ENCODE peak calls at places on chromosomes 16 and 17, in seven cellular contexts. E, R, J, G, X, H and B are unnamed samples.

GRCh38 chr17:35740997-35741931 is 9.8 kb downstream of the RASL10B start:
- DNase-seq in H (no peak), R (peak), G (no peak), J (no peak), E (no peak), X (no peak), B (no peak)

GRCh38 chr17:77821114-77821513 is 137.4 kb upstream of the TNRC6C start:
- DNase-seq in G (no peak), R (peak), J (no peak), H (no peak), X (no peak), E (no peak), B (no peak)

GRCh38 chr17:29918922-29919856 is 10.8 kb downstream of the SSH2 start:
- DNase-seq in E (no peak), G (peak), H (no peak), J (no peak), R (no peak), X (no peak), B (no peak)

GRCh38 chr17:15289285-15290185 is 24.4 kb upstream of the PMP22 start:
- DNase-seq in E (no peak), G (peak), X (no peak), J (no peak), H (no peak), R (no peak), B (no peak)

GRCh38 chr17:59361916-59362810 is 30.7 kb downstream of the YPEL2 start:
- DNase-seq in G (peak), J (no peak), E (peak), H (peak), X (peak), R (peak), B (no peak)

GRCh38 chr17:15384142-15384803 is 42.9 kb upstream of the TEKT3 start:
- DNase-seq in G (peak), X (no peak), E (no peak), H (no peak), J (no peak), R (no peak), B (peak)

GRCh38 chr16:57720142-57720575 is 15.4 kb upstream of the KATNB1 start:
- DNase-seq in J (peak), H (no peak), G (peak), R (peak), X (peak), E (no peak), B (peak)

GRCh38 chr17:33015716-33016346 is 24.2 kb downstream of the SPACA3 start:
- DNase-seq in J (no peak), R (no peak), X (no peak), E (no peak), H (no peak), G (no peak), B (no peak)

GRCh38 chr16:4136229-4136813 is 20.1 kb upstream of the ADCY9 start:
- DNase-seq in X (no peak), R (no peak), G (no peak), J (peak), E (no peak), H (no peak), B (peak)

GRCh38 chr16:25707982-25708583 is 16.3 kb downstream of the HS3ST4 start:
- DNase-seq in H (no peak), J (peak), E (no peak), G (peak), X (no peak), R (peak), B (peak)

GRCh38 chr16:77998350-77999023 is 23.9 kb upstream of the CLEC3A start:
- DNase-seq in G (no peak), R (no peak), X (no peak), H (no peak), J (no peak), E (no peak), B (no peak)

GRCh38 chr16:35210681-35211433 is 1751.4 kb downstream of the TP53TG3F start:
- DNase-seq in X (no peak), G (no peak), E (no peak), H (no peak), J (no peak), R (no peak), B (no peak)

GRCh38 chr16:2157480-2158261 is 2.1 kb downstream of the TRAF7 start:
- DNase-seq in H (no peak), R (no peak), E (no peak), G (no peak), J (peak), X (no peak), B (peak)

GRCh38 chr17:65366102-65366844 is 195.2 kb downstream of the AXIN2 start:
- DNase-seq in X (no peak), H (no peak), E (no peak), J (no peak), G (no peak), R (no peak), B (no peak)